ENCODE peak calls at places on chromosomes 16 and 17, in five cellular contexts. D, Y, O, P and Q are unnamed samples.
A peak's percentile ranks its signal among the peaks of the same experiment; 100 is the strongest.

GRCh38 chr16:51355195-51355594 is 204.1 kb upstream of the SALL1 start:
- DNase-seq in D (no peak), O (no peak), P (no peak), Y (no peak), Q (no peak)

GRCh38 chr17:4485676-4486646 is 12.7 kb upstream of the SPNS2 start:
- DNase-seq in Y (no peak), D (no peak), P (no peak), O (peak; percentile 38), Q (no peak)

GRCh38 chr16:85261205-85261604 is 148.9 kb upstream of the CIBAR2 start:
- DNase-seq in Y (no peak), D (no peak), P (no peak), O (no peak), Q (no peak)

GRCh38 chr16:78446486-78446885 is 347.0 kb downstream of the WWOX start:
- DNase-seq in O (no peak), Y (no peak), P (no peak), D (no peak), Q (no peak)

GRCh38 chr17:81334419-81334896 is 39.4 kb upstream of the SLC38A10 start:
- DNase-seq in O (no peak), Y (no peak), P (no peak), D (no peak), Q (no peak)

GRCh38 chr17:66764559-66764958 is 70.4 kb upstream of the CACNG5 start:
- DNase-seq in Y (no peak), D (no peak), O (no peak), P (no peak), Q (no peak)

GRCh38 chr17:34393401-34393800 is 30.4 kb upstream of the CCL1 start:
- DNase-seq in P (no peak), D (no peak), O (no peak), Y (no peak), Q (no peak)

GRCh38 chr17:67689534-67690177 is 28.1 kb upstream of the NOL11 start:
- DNase-seq in Y (peak; percentile 46), O (peak; percentile 6), P (peak; percentile 42), D (no peak), Q (peak; percentile 12)

GRCh38 chr16:2692948-2693651 is 10.8 kb downstream of the KCTD5 start:
- DNase-seq in D (no peak), P (no peak), O (no peak), Y (no peak), Q (peak; percentile 72)

GRCh38 chr17:72372185-72372584 is 251.4 kb downstream of the SOX9 start:
- DNase-seq in D (no peak), Y (no peak), P (no peak), O (no peak), Q (no peak)

GRCh38 chr17:32518856-32519768 is 32.3 kb downstream of the CDK5R1 start:
- DNase-seq in P (peak; percentile 69), Y (peak; percentile 10), O (peak; percentile 37), D (peak; percentile 77), Q (no peak)

GRCh38 chr17:61015966-61016365 is 338.3 kb downstream of the BCAS3 start:
- DNase-seq in D (no peak), Y (no peak), O (no peak), P (no peak), Q (no peak)

GRCh38 chr17:34616148-34616547 is 36.8 kb downstream of the TMEM132E start:
- DNase-seq in O (no peak), Y (no peak), D (no peak), P (no peak), Q (no peak)

GRCh38 chr17:44628234-44629188 is 27.8 kb upstream of the MEIOC start:
- DNase-seq in Y (no peak), O (no peak), P (no peak), D (peak; percentile 82), Q (peak; percentile 14)

GRCh38 chr17:9538626-9539025 is 37.0 kb downstream of the STX8 start:
- DNase-seq in D (no peak), O (no peak), Y (no peak), P (no peak), Q (no peak)